ENCODE peak calls at places on chromosomes 6 and 20, in ten cellular contexts. Y is AG04450, N is GM13976, D is GM10248, W is BJ, F is foreskin fibroblast, O is RWPE1, K is cardiac fibroblast, V is HepG2, Z is NB4. L is an unnamed sample.

GRCh38 chr20:17699931-17700351 is at the start of gene BANF2:
- DNase-seq in O (no peak), Y (no peak), N (no peak), F (no peak), W (no peak), D (no peak), Z (no peak), V (no peak), K (no peak), L (no peak)

GRCh38 chr6:24963887-24964570 is 28.3 kb upstream of the RIPOR2 start:
- DNase-seq in N (no peak), O (no peak), V (no peak), Z (no peak), K (no peak), W (no peak), F (no peak), Y (no peak), D (no peak), L (no peak)

GRCh38 chr6:27547157-27548075 is 74.5 kb upstream of the ZNF184 start:
- DNase-seq in Y (peak), K (peak), O (no peak), D (no peak), Z (peak), F (peak), V (peak), N (no peak), W (no peak), L (peak)

GRCh38 chr6:168906251-168906845 is 347.3 kb downstream of the THBS2 start:
- DNase-seq in Y (no peak), O (no peak), N (no peak), V (no peak), D (no peak), Z (no peak), W (no peak), K (no peak), F (no peak), L (no peak)

GRCh38 chr6:5112065-5112799 is 27.1 kb downstream of the PPP1R3G start:
- DNase-seq in F (peak), D (no peak), K (peak), N (no peak), Z (no peak), V (no peak), W (no peak), Y (no peak), O (peak), L (peak)

GRCh38 chr6:90087103-90087833 is 193.0 kb downstream of the GJA10 start:
- DNase-seq in K (peak), F (peak), N (no peak), Z (no peak), O (peak), Y (no peak), D (no peak), V (no peak), W (peak), L (no peak)

GRCh38 chr6:109069746-109070145 is 24.9 kb downstream of the SESN1 start:
- DNase-seq in N (no peak), D (no peak), V (no peak), F (peak), Y (no peak), W (no peak), Z (no peak), K (peak), O (no peak), L (no peak)

GRCh38 chr20:62357681-62358080 is 9.4 kb downstream of the LAMA5 start:
- DNase-seq in D (no peak), V (no peak), N (no peak), O (no peak), K (peak), Y (no peak), F (no peak), W (no peak), Z (no peak), L (no peak)

GRCh38 chr6:164507197-164507957 is 802.0 kb downstream of the C6orf118 start:
- DNase-seq in D (no peak), W (no peak), N (peak), V (no peak), O (no peak), F (no peak), Y (no peak), Z (peak), K (no peak), L (no peak)

DNA sequence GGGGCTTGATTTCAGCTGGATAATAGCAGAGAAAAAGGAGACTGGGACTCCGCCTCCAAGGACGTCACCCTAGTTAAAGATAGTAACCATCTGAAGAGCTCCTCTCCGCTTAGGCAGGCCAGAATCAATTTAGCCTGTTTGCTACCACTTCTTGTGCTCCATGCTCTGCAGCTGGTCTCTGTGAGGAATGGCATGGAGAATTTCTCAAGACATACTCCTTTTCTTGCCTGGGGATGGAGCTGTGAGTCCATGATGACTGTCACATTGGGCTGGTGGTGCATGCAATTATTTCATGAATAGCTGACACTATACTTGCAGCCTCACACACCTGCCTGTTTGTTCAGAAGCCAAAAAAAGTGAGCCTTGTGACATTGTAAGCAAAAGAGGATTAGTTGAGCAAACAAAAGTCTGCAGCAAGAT is 61.4 kb downstream of the TXLNB start:
- DNase-seq in W (no peak), F (peak), O (no peak), K (peak), Z (peak), N (no peak), V (no peak), Y (no peak), D (no peak), L (peak)
- TF ChIP-seq CTCF in W (peak), F (peak), O (no peak), K (no peak), Z (no peak), N (peak), V (no peak), Y (peak), D (peak), L (peak)

DNA sequence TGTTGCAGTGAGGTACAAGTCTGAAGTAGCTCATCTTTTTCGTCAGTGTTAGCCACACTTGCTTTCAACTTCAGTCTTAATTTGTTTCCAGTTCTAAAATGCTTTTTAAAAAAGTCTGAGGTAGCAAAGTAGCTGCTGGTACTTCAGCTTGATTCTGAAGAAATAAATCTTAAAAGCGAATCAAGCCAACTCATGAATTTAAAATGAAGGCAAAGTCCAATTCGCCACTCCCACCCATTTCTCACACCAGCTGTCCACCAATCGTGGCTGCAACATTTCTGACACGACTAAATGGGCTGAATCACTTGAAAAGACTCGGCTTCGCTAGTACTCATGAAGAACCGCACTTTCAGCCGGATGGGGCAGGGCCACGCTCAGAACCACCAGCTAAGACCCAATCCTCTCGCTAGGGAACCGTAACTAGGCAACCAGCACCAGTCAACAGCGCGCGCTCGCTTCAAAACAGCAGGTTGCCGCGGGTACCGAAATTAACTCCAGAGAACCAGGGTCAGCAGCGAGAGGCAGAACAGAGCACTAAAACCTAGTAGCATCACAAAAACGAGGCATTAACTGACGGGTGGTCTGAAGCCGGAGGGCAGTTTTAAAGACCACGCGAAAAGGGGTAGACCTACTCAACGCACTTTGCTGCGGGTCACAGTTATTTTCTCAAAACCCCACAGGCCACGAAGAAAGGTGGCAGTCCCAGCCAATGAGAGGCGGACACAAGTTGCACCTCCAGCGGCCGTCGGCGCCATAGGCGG is 900 bp downstream of the BCLAF1 start:
- DNase-seq in Z (peak), N (peak), Y (peak), K (peak), V (peak), O (peak), W (peak), F (peak), D (peak), L (peak)
- TF ChIP-seq CTCF in Z (no peak), N (no peak), Y (no peak), K (peak), V (peak), O (no peak), W (peak), F (no peak), D (no peak), L (no peak)

DNA sequence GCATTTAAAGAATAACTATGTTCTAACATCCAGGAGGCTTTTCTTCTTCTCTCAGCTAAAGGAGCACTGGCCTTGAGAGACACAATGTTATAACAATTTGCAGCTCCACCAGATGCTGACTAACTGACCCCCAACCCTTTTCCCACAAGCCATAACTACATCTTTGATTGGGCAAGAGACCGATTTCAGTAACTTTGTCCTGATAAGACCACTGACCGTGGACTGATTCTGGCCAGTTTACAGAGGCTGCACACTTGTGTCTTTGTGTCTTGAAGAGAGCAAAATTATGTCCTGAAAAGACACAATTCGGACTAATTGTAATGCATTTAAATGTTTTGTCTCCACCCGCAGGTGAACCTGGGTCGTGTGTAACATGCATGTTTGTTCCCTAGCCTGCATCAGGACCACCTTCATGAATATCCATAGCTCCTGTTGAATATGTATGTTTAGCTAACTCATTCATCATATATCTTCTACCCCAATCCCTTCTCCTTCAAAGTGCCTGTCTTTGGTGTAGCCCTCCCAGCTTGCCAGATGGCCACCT is 22.3 kb downstream of the ABRACL start:
- DNase-seq in V (no peak), F (no peak), W (no peak), O (no peak), D (no peak), N (no peak), K (no peak), Y (no peak), Z (peak), L (no peak)
- TF ChIP-seq CTCF in V (no peak), F (no peak), W (no peak), O (no peak), D (no peak), N (no peak), K (no peak), Y (no peak), Z (peak), L (no peak)

GRCh38 chr6:151400473-151400872 is 9.1 kb upstream of the ZBTB2 start:
- DNase-seq in Z (no peak), Y (no peak), V (no peak), K (peak), N (no peak), W (peak), D (no peak), F (peak), O (peak), L (peak)
- TF ChIP-seq CTCF in Z (no peak), Y (no peak), V (no peak), K (no peak), N (no peak), W (no peak), D (no peak), F (no peak), O (no peak), L (no peak)